ENCODE peak calls at places on chromosomes 12 and 14, in ten cellular contexts. Y is sigmoid colon, F is ovary, T is adrenal gland, V is heart left ventricle, N is IMR-90, D is HepG2, K is uterus, H is HCT116, R is tibial nerve. W is an unnamed sample.

GRCh38 chr12:88650715-88651114 is 70.4 kb upstream of the KITLG start:
- DNase-seq in V (no peak), N (peak; percentile 89), F (no peak), Y (no peak), H (no peak), D (no peak), R (no peak), K (no peak), T (no peak), W (no peak)

GRCh38 chr12:43329381-43329780 is 222.6 kb downstream of the ADAMTS20 start:
- DNase-seq in H (no peak), V (no peak), R (no peak), T (no peak), N (peak; percentile 12), Y (no peak), K (no peak), D (no peak), F (no peak), W (no peak)

GRCh38 chr14:75267141-75267601 is 11.5 kb upstream of the FOS start:
- DNase-seq in Y (no peak), K (no peak), D (no peak), V (no peak), R (no peak), N (peak; percentile 83), T (no peak), F (no peak), H (no peak), W (no peak)

GRCh38 chr12:114809132-114809531 is 125.2 kb upstream of the TBX3 start:
- DNase-seq in T (no peak), K (no peak), R (no peak), V (no peak), N (no peak), H (no peak), Y (no peak), D (no peak), F (no peak), W (no peak)

GRCh38 chr12:31444801-31445200 is 118.9 kb upstream of the SINHCAF start:
- DNase-seq in Y (no peak), N (no peak), K (no peak), R (no peak), V (no peak), F (no peak), T (no peak), H (no peak), D (no peak), W (no peak)

GRCh38 chr12:6533653-6534157 is 612 bp upstream of the GAPDH start:
- DNase-seq in V (peak; percentile 81), T (peak; percentile 82), Y (peak; percentile 90), K (peak; percentile 73), N (peak; percentile 84), D (peak; percentile 86), H (peak; percentile 76), R (no peak), F (peak; percentile 80), W (peak; percentile 90)

GRCh38 chr12:6606331-6607131 is 648 bp downstream of the CHD4 start:
- DNase-seq in V (peak; percentile 87), D (peak; percentile 31), K (peak; percentile 80), F (peak; percentile 85), T (peak; percentile 87), H (no peak), R (peak; percentile 67), N (peak; percentile 23), Y (peak; percentile 89), W (peak; percentile 94)

GRCh38 chr12:96720363-96720705 is 186.7 kb upstream of the NEDD1 start:
- DNase-seq in D (no peak), K (no peak), R (no peak), N (no peak), V (no peak), Y (no peak), F (no peak), H (no peak), T (peak; percentile 9), W (peak; percentile 80)

GRCh38 chr12:4817813-4818212 is 91.9 kb upstream of the KCNA1 start:
- DNase-seq in T (no peak), N (no peak), H (no peak), V (peak; percentile 43), R (no peak), Y (no peak), K (no peak), D (no peak), F (no peak), W (no peak)

GRCh38 chr12:24599737-24600136 is 349.2 kb downstream of the BCAT1 start:
- DNase-seq in F (no peak), V (no peak), R (no peak), D (no peak), T (no peak), H (no peak), Y (no peak), N (no peak), K (no peak), W (no peak)

DNA sequence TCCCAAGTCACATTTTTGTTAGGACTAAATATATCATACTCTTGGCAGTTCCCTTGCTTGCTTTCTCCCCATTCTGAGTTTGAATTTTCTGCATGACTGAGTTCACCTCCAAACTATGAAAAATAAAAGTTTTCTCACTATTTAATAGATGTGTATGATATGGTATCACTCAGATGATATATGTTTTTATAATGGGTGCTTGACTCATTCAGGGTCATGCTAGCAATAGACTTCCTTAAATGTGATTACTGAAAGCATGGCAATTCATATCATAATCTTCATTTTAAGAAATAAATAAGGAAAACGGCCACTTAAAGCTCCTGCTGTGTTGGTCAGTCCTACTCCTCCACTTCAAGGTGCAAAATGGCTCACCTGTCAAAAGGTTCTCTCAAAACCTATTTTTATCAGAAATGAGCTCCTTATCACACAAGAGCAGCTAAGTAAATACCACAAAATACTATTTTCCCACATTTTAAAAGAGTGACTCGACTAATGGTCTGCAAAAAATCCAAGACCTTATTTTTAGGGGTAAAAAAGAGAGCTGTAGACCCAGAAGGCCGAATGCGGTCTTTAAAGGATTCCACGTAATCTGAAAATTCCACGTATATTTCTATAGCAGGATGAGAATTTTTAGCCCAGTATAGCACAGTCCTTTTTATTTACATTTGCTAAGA is 3.9 kb downstream of the C14orf93 start:
- DNase-seq in V (no peak), R (no peak), K (no peak), Y (no peak), F (no peak), D (no peak), N (peak; percentile 40), H (no peak), T (no peak), W (no peak)
- H3K27ac ChIP-seq in V (peak overlapping the region; percentile 95), R (peak overlapping the region; percentile 96), K (peak overlapping the region; percentile 93), Y (peak overlapping the region; percentile 92), F (no peak overlapping the region), D (peak overlapping the region; percentile 86), N (no peak overlapping the region), H (peak overlapping the region; percentile 97), T (peak overlapping the region; percentile 76), W (peak overlapping the region; percentile 98)

GRCh38 chr12:110287986-110288385 is 6.9 kb downstream of the ATP2A2 start:
- DNase-seq in V (no peak), Y (no peak), N (no peak), F (no peak), T (no peak), H (no peak), D (no peak), R (no peak), K (no peak), W (no peak)
- H3K4me1 ChIP-seq in V (peaks cover 27% of the 10 kb centered on the region), Y (peaks cover 69% of the 10 kb centered on the region), N (peaks cover 7% of the 10 kb centered on the region), F (peaks cover 8% of the 10 kb centered on the region), T (peaks cover 38% of the 10 kb centered on the region), H (no peaks in the 10 kb centered on the region), D (peaks cover 64% of the 10 kb centered on the region), R (peaks cover 39% of the 10 kb centered on the region), K (no peaks in the 10 kb centered on the region), W (peaks cover 76% of the 10 kb centered on the region)

GRCh38 chr12:110280784-110281548 is at the start of gene ATP2A2:
- DNase-seq in H (peak; percentile 63), D (peak; percentile 73), V (peak; percentile 92), N (peak; percentile 85), F (peak; percentile 92), Y (peak; percentile 94), T (peak; percentile 91), K (peak; percentile 85), R (peak; percentile 71), W (peak; percentile 97)

GRCh38 chr12:110282343-110282860 is 1.4 kb downstream of the ATP2A2 start:
- DNase-seq in V (no peak), D (no peak), T (no peak), R (no peak), N (no peak), K (no peak), H (no peak), F (no peak), Y (no peak), W (no peak)

GRCh38 chr12:110282956-110283817 is 2.1 kb downstream of the ATP2A2 start:
- DNase-seq in F (no peak), T (no peak), K (no peak), V (no peak), Y (no peak), D (no peak), N (no peak), H (no peak), R (no peak), W (no peak)

GRCh38 chr12:110279976-110280783 is 867 bp upstream of the ATP2A2 start:
- DNase-seq in F (peak; percentile 63), T (peak; percentile 58), R (peak; percentile 38), N (peak; percentile 33), H (no peak), K (no peak), D (no peak), V (peak; percentile 69), Y (peak; percentile 77), W (no peak)

DNA sequence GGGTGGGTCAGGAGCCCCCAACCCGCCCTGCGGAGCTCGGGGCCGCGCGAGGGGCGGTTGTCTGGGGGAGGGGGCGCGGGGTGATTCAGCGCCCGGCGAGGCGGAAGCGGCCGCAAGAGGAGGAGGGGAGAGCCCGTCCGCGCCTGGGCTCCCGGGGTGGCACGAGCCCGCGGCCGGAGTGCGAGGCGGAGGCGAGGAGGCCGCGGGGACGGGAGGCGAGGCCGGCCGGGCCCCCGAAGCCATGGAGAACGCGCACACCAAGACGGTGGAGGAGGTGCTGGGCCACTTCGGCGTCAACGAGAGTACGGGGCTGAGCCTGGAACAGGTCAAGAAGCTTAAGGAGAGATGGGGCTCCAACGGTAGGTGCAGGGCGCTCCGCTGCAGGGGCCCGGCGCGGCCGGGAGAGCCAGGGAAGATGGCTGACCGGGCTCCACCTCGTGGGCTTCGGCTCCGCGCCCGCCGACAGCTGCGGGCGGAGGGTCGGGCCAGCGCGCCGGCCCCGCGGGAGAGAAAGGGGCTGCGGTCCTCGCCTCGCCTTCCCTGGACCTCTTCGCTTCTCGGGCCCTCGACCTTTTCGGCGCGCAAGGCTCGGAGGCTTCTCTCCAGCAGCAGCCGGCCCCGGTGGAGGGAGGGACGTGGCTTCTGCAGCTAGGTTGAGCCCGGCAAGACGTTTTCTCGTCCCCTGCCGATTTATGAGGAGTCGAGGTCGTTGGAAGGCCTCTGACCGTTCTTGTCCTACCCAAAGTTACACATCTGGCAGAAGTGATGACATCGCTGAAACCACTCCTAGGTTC is 699 bp downstream of the ATP2A2 start:
- DNase-seq in T (peak; percentile 49), R (peak; percentile 21), F (peak; percentile 46), K (peak; percentile 43), D (no peak), V (peak; percentile 56), H (no peak), Y (peak; percentile 83), N (peak; percentile 55), W (peak; percentile 92)
- TF ChIP-seq POLR2A in T (no peak), R (no peak), F (no peak), K (no peak), D (peak; percentile 79), V (peak; percentile 19), H (peak; percentile 8), Y (no peak), N (no peak), W (no peak)

DNA sequence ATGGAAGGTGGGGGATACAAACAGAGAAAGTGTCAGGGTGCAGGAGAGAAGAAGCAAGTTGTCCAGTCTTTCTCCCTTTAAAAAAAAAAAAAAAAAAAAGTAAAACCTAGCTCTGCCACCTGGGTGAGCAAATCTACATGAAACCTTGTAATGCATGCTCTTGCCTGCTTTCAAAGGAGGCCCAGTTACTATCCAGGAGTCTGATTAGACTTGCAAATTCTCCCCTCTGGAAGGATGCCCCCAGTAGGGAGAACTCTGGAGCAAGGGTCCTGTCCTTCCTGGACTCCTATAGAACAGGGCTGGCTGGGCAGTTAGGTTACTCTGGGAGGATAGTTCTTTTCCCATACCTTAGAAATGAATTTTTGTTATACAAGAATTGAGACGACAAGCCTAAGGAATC is 30.6 kb downstream of the RAB35 start:
- DNase-seq in R (no peak), V (no peak), D (no peak), K (no peak), T (no peak), N (no peak), H (no peak), F (no peak), Y (no peak), W (no peak)
- H3K27ac ChIP-seq in R (no peak overlapping the region), V (no peak overlapping the region), D (no peak overlapping the region), K (peak overlapping the region; percentile 63), T (no peak overlapping the region), N (no peak overlapping the region), H (peak overlapping the region; percentile 67), F (no peak overlapping the region), Y (peak overlapping the region; percentile 66), W (no peak overlapping the region)